ENCODE peak calls at places on chromosomes 7 and 10, in seven cellular contexts. W is lower lobe of right lung, O is spleen, D is adrenal gland, K is HL-60, H is fibroblast of mammary gland, Y is DND-41. R is an unnamed sample.

GRCh38 chr7:27901028-27901760 is 161.2 kb downstream of the TAX1BP1 start:
- DNase-seq in K (no peak), D (peak; percentile 37), O (no peak), Y (peak; percentile 44), H (peak; percentile 71), W (no peak), R (no peak)

GRCh38 chr10:69124558-69125121 is 662 bp downstream of the VPS26A start:
- DNase-seq in W (peak; percentile 62), Y (peak; percentile 64), H (peak; percentile 68), D (peak; percentile 63), O (peak; percentile 85), K (no peak), R (no peak)

GRCh38 chr7:33666526-33666925 is 238.8 kb upstream of the BMPER start:
- DNase-seq in K (no peak), O (no peak), D (no peak), H (peak; percentile 24), Y (no peak), W (no peak), R (no peak)

GRCh38 chr10:50316695-50317648 is 65.7 kb upstream of the ASAH2 start:
- DNase-seq in Y (no peak), H (peak; percentile 28), D (no peak), O (no peak), W (no peak), K (no peak), R (no peak)

GRCh38 chr7:5614579-5614978 is 166.9 kb downstream of the RNF216 start:
- DNase-seq in D (no peak), K (no peak), Y (no peak), W (no peak), O (no peak), H (no peak), R (no peak)

GRCh38 chr10:21135396-21135973 is 238.4 kb upstream of the NEBL start:
- DNase-seq in K (no peak), H (peak; percentile 55), O (no peak), Y (no peak), D (no peak), W (no peak), R (no peak)

GRCh38 chr10:106595281-106595680 is 569.2 kb downstream of the SORCS1 start:
- DNase-seq in O (no peak), K (no peak), W (no peak), H (no peak), D (no peak), Y (no peak), R (no peak)

GRCh38 chr10:5910323-5911100 is 20.5 kb downstream of the FBH1 start:
- DNase-seq in D (no peak), K (no peak), W (no peak), O (no peak), H (peak; percentile 8), Y (no peak), R (no peak)

GRCh38 chr10:84825330-84825729 is 496.9 kb downstream of the CCSER2 start:
- DNase-seq in K (no peak), D (no peak), H (peak; percentile 16), O (no peak), Y (no peak), W (no peak), R (peak; percentile 62)

GRCh38 chr10:17841055-17841454 is 31.9 kb downstream of the MRC1 start:
- DNase-seq in D (no peak), H (peak; percentile 65), W (no peak), K (no peak), Y (no peak), O (no peak), R (no peak)

GRCh38 chr10:114308470-114309110 is 69.5 kb downstream of the VWA2 start:
- DNase-seq in D (no peak), Y (no peak), W (no peak), K (no peak), O (peak; percentile 41), H (no peak), R (no peak)

GRCh38 chr10:100229819-100230422 is 525 bp upstream of the CHUK start:
- DNase-seq in O (peak; percentile 74), K (no peak), Y (peak; percentile 10), D (no peak), H (no peak), W (no peak), R (no peak)

GRCh38 chr10:101450277-101451080 is 96.5 kb downstream of the BTRC start:
- DNase-seq in H (no peak), D (no peak), W (no peak), K (no peak), Y (no peak), O (no peak), R (no peak)

GRCh38 chr10:74293686-74294365 is 142.8 kb downstream of the ADK start:
- DNase-seq in D (no peak), W (no peak), K (no peak), H (peak; percentile 82), O (no peak), Y (no peak), R (peak; percentile 36)

GRCh38 chr10:59179027-59179426 is 2.6 kb downstream of the PHYHIPL start:
- DNase-seq in K (no peak), Y (no peak), D (no peak), O (no peak), W (no peak), H (no peak), R (no peak)

GRCh38 chr7:152866791-152867481 is 107.4 kb downstream of the ACTR3B start:
- DNase-seq in H (no peak), Y (no peak), W (no peak), D (no peak), K (no peak), O (peak; percentile 23), R (no peak)

GRCh38 chr10:18134509-18134908 is 5.7 kb upstream of the CACNB2 start:
- DNase-seq in K (no peak), H (no peak), W (no peak), D (no peak), Y (no peak), O (no peak), R (no peak)

GRCh38 chr7:130419652-130420051 is 21.2 kb downstream of the CEP41 start:
- DNase-seq in D (no peak), K (no peak), Y (no peak), W (no peak), H (no peak), O (no peak), R (no peak)

GRCh38 chr10:873020-873419 is 58.5 kb downstream of the LARP4B start:
- DNase-seq in Y (no peak), H (no peak), W (no peak), K (no peak), D (no peak), O (no peak), R (peak; percentile 54)

GRCh38 chr10:70935125-70935625 is 46.8 kb upstream of the PCBD1 start:
- DNase-seq in K (no peak), Y (no peak), O (no peak), D (no peak), H (no peak), W (no peak), R (no peak)

GRCh38 chr10:47090903-47091302 is 179.7 kb downstream of the PTPN20 start:
- DNase-seq in Y (no peak), D (no peak), O (no peak), H (no peak), W (no peak), K (no peak), R (no peak)

DNA sequence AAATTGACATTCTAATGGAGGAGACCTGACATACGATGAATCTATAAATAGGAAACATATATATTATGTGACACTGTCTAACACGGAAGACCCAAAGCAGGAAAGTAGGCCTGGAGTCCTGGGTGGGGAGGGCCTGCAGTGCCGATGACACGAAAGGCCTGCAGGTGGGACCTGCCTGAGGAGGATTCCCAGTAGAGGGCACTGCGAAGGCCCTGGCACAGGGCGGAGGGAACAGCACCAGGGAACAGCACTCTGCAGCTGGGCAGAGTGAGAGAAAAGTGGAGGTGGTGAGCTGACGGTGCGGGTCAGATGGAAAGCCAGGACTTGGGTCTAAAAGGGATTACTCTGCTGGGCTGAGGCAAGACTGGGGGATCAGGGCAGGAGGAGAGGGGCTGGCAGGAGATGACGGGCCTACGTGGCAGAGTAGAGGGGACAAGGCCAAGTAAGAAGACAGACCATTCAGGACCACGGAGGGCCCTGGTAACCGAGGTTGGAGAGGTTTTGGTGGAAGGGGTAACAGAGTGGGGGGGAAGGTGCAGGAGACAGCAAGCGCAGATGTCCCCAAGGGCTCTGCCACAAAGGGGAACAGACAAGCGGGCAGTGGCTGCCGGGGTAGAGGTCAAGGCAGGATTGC is 8.1 kb downstream of the ZNF746 start:
- DNase-seq in K (no peak), W (no peak), O (no peak), Y (peak; percentile 20), H (peak; percentile 3), D (no peak), R (no peak)
- TF ChIP-seq CTCF in K (no peak), W (no peak), O (no peak), Y (peak; percentile 45), H (peak; percentile 11), D (no peak), R (no peak)

GRCh38 chr10:89454561-89455347 is 40.4 kb downstream of the IFIT5 start:
- DNase-seq in O (no peak), D (no peak), K (peak; percentile 2), H (no peak), Y (no peak), W (no peak), R (no peak)
- TF ChIP-seq CTCF in O (no peak), D (no peak), K (no peak), H (no peak), Y (no peak), W (no peak), R (no peak)

GRCh38 chr7:13050703-13051102 is 363.3 kb downstream of the ARL4A start:
- DNase-seq in O (no peak), H (peak; percentile 69), K (no peak), D (no peak), W (no peak), Y (no peak), R (no peak)

GRCh38 chr7:13042605-13043236 is 355.3 kb downstream of the ARL4A start:
- DNase-seq in W (no peak), H (peak; percentile 34), K (no peak), D (no peak), Y (no peak), O (no peak), R (no peak)

GRCh38 chr7:13044309-13044708 is 356.9 kb downstream of the ARL4A start:
- DNase-seq in H (no peak), O (no peak), K (no peak), D (no peak), Y (no peak), W (no peak), R (no peak)

GRCh38 chr7:13049946-13050345 is 362.5 kb downstream of the ARL4A start:
- DNase-seq in D (no peak), O (no peak), K (no peak), H (no peak), Y (no peak), W (no peak), R (no peak)

DNA sequence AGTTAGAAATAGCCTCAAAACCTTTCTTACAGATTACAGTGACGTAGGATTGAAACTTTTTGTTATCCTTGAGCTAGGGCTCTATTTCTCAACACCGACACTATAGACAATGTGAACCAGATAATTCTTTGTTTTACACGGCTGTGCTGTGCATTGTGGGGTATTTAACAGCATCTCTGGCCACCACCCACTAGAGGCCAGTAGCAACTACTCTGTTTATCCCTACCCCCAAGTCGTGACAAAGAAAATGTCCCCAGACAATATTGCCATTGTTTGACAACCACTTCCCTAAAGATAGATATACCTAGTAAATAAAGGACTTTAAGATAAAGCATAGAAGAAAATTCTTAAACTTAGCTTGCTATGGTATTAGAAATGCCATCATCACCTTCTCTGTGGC is 359.6 kb downstream of the ARL4A start:
- DNase-seq in D (no peak), O (no peak), K (no peak), W (no peak), H (no peak), Y (no peak), R (no peak)
- TF ChIP-seq CTCF in D (no peak), O (no peak), K (no peak), W (no peak), H (no peak), Y (no peak), R (no peak)

GRCh38 chr7:41974835-41975234 is 262.2 kb downstream of the GLI3 start:
- DNase-seq in O (no peak), H (no peak), D (no peak), K (no peak), W (no peak), Y (no peak), R (no peak)
- TF ChIP-seq CTCF in O (no peak), H (peak; percentile 5), D (no peak), K (no peak), W (no peak), Y (no peak), R (no peak)

R was measured in heart left ventricle.